ENCODE peak calls at places on chromosomes 1 and 21, in nine cellular contexts. P is NCI-H774; W is T-helper 9 cell; Y is NCI-H1694 treated with DMSO at 0.1 percent for 48 hours; I is activated T-cell treated with anti-CD3 and anti-CD28 coated beads, Interleukin-2, amount 50 U/mL, for 48 hours; Q is upper lobe of right lung; Z is dorsolateral prefrontal cortex; O is NCI-H2081; C is ureter. F is an unnamed sample.

GRCh38 chr1:86503477-86504129 is 34.9 kb downstream of the CLCA1 start:
- DNase-seq in P (no peak), W (no peak), Y (no peak), I (no peak), Q (peak), Z (no peak), O (no peak), C (peak), F (no peak)

GRCh38 chr1:7842517-7842916 is 10.3 kb downstream of the UTS2 start:
- DNase-seq in P (no peak), W (no peak), Y (no peak), I (peak), Q (no peak), Z (no peak), O (no peak), C (no peak), F (peak)

GRCh38 chr1:54275349-54275748 is 75.4 kb downstream of the MRPL37 start:
- DNase-seq in P (no peak), W (no peak), Y (no peak), I (no peak), Q (no peak), Z (no peak), O (no peak), C (peak), F (no peak)

GRCh38 chr1:161088587-161089110 is 709 bp downstream of the NECTIN4 start:
- DNase-seq in P (no peak), W (no peak), Y (no peak), I (no peak), Q (no peak), Z (no peak), O (no peak), C (no peak), F (no peak)

GRCh38 chr1:160720366-160720765 is 8.7 kb upstream of the CD48 start:
- DNase-seq in P (no peak), W (no peak), Y (no peak), I (no peak), Q (no peak), Z (no peak), O (no peak), C (no peak), F (no peak)

GRCh38 chr1:232182206-232182605 is 447.7 kb downstream of the SIPA1L2 start:
- DNase-seq in P (no peak), W (no peak), Y (no peak), I (no peak), Q (no peak), Z (no peak), O (no peak), C (no peak), F (no peak)

GRCh38 chr1:221478050-221478949 is 263.6 kb downstream of the DUSP10 start:
- DNase-seq in P (peak), W (peak), Y (peak), I (peak), Q (no peak), Z (peak), O (peak), C (peak), F (no peak)

GRCh38 chr1:185441608-185442007 is 124.6 kb upstream of the IVNS1ABP start:
- DNase-seq in P (no peak), W (no peak), Y (no peak), I (no peak), Q (no peak), Z (no peak), O (no peak), C (no peak), F (no peak)

GRCh38 chr1:3940081-3940755 is 40.1 kb upstream of the C1orf174 start:
- DNase-seq in P (no peak), W (no peak), Y (no peak), I (no peak), Q (no peak), Z (no peak), O (no peak), C (no peak), F (no peak)

GRCh38 chr1:240925273-240925672 is 313.3 kb upstream of the GREM2 start:
- DNase-seq in P (no peak), W (no peak), Y (no peak), I (no peak), Q (no peak), Z (no peak), O (no peak), C (no peak), F (no peak)

GRCh38 chr1:215529111-215529510 is 38.0 kb upstream of the KCTD3 start:
- DNase-seq in P (no peak), W (no peak), Y (no peak), I (no peak), Q (no peak), Z (no peak), O (no peak), C (no peak), F (no peak)

GRCh38 chr21:42562258-42562657 is 48.6 kb downstream of the SLC37A1 start:
- DNase-seq in P (no peak), W (no peak), Y (no peak), I (no peak), Q (peak), Z (peak), O (no peak), C (no peak), F (no peak)

GRCh38 chr1:231357831-231358354 is 19.8 kb downstream of the SPRTN start:
- DNase-seq in P (peak), W (no peak), Y (peak), I (peak), Q (no peak), Z (no peak), O (peak), C (peak), F (peak)

GRCh38 chr1:233907139-233907538 is 2.7 kb downstream of the SLC35F3 start:
- DNase-seq in P (no peak), W (no peak), Y (no peak), I (no peak), Q (no peak), Z (no peak), O (no peak), C (no peak), F (no peak)

GRCh38 chr1:15180189-15180588 is 26.6 kb downstream of the TMEM51 start:
- DNase-seq in P (no peak), W (no peak), Y (no peak), I (no peak), Q (no peak), Z (peak), O (no peak), C (no peak), F (no peak)

F was measured in GM06990.